ENCODE peak calls at places on chromosomes 7 and 10, in seven cellular contexts. One of them, this sample, is unnamed.

GRCh38 chr7:2713370-2713769 is 25.4 kb downstream of the AMZ1 start:
- DNase-seq in HCT116: no peak
- DNase-seq in H1: no peak
- DNase-seq in SK-N-SH: peak
- DNase-seq in GM12878: no peak
- DNase-seq in HepG2: no peak
- DNase-seq in K562: peak
- DNase-seq in this sample: no peak

GRCh38 chr10:126128581-126128980 is 232.2 kb downstream of the FANK1 start:
- DNase-seq in K562: no peak
- DNase-seq in SK-N-SH: no peak
- DNase-seq in GM12878: no peak
- DNase-seq in HepG2: no peak
- DNase-seq in H1: no peak
- DNase-seq in HCT116: no peak
- DNase-seq in this sample: no peak

GRCh38 chr7:43138710-43139601 is 26.5 kb downstream of the HECW1 start:
- DNase-seq in HepG2: no peak
- DNase-seq in HCT116: no peak
- DNase-seq in K562: no peak
- DNase-seq in SK-N-SH: no peak
- DNase-seq in H1: no peak
- DNase-seq in GM12878: no peak
- DNase-seq in this sample: no peak

GRCh38 chr7:144995495-144995894 is 159.6 kb upstream of the TPK1 start:
- DNase-seq in SK-N-SH: no peak
- DNase-seq in H1: no peak
- DNase-seq in HepG2: no peak
- DNase-seq in GM12878: no peak
- DNase-seq in HCT116: no peak
- DNase-seq in K562: no peak
- DNase-seq in this sample: no peak

GRCh38 chr10:110395350-110396283 is 90.9 kb upstream of the SMNDC1 start:
- DNase-seq in H1: no peak
- DNase-seq in HepG2: peak
- DNase-seq in SK-N-SH: no peak
- DNase-seq in HCT116: peak
- DNase-seq in GM12878: peak
- DNase-seq in K562: peak
- DNase-seq in this sample: peak

GRCh38 chr7:5395246-5395645 is 28.4 kb downstream of the TNRC18 start:
- DNase-seq in H1: no peak
- DNase-seq in GM12878: no peak
- DNase-seq in K562: no peak
- DNase-seq in HepG2: no peak
- DNase-seq in SK-N-SH: no peak
- DNase-seq in HCT116: no peak
- DNase-seq in this sample: no peak

GRCh38 chr7:24858108-24858977 is 101.1 kb upstream of the GSDME start:
- DNase-seq in H1: no peak
- DNase-seq in K562: no peak
- DNase-seq in SK-N-SH: no peak
- DNase-seq in HCT116: no peak
- DNase-seq in GM12878: no peak
- DNase-seq in HepG2: peak
- DNase-seq in this sample: peak

GRCh38 chr7:134435161-134435920 is 23.6 kb downstream of the AKR1B1 start:
- DNase-seq in HCT116: no peak
- DNase-seq in SK-N-SH: no peak
- DNase-seq in HepG2: no peak
- DNase-seq in GM12878: no peak
- DNase-seq in K562: no peak
- DNase-seq in H1: no peak
- DNase-seq in this sample: no peak

GRCh38 chr10:114239117-114239993 is at the start of gene VWA2:
- DNase-seq in SK-N-SH: no peak
- DNase-seq in HCT116: no peak
- DNase-seq in K562: no peak
- DNase-seq in H1: peak
- DNase-seq in HepG2: no peak
- DNase-seq in GM12878: no peak
- DNase-seq in this sample: peak

GRCh38 chr10:79269443-79269842 is 77.8 kb upstream of the PPIF start:
- DNase-seq in K562: no peak
- DNase-seq in HepG2: no peak
- DNase-seq in HCT116: no peak
- DNase-seq in GM12878: no peak
- DNase-seq in SK-N-SH: peak
- DNase-seq in H1: no peak
- DNase-seq in this sample: no peak

GRCh38 chr7:28266377-28266776 is 85.8 kb upstream of the JAZF1 start:
- DNase-seq in H1: no peak
- DNase-seq in HepG2: no peak
- DNase-seq in SK-N-SH: no peak
- DNase-seq in K562: no peak
- DNase-seq in GM12878: no peak
- DNase-seq in HCT116: no peak
- DNase-seq in this sample: no peak

GRCh38 chr10:25627606-25628005 is 306.4 kb upstream of the MYO3A start:
- DNase-seq in H1: no peak
- DNase-seq in HCT116: no peak
- DNase-seq in K562: no peak
- DNase-seq in HepG2: no peak
- DNase-seq in SK-N-SH: no peak
- DNase-seq in GM12878: no peak
- DNase-seq in this sample: no peak

GRCh38 chr10:60253490-60253889 is 136.2 kb downstream of the ANK3 start:
- DNase-seq in H1: no peak
- DNase-seq in GM12878: no peak
- DNase-seq in K562: no peak
- DNase-seq in HepG2: no peak
- DNase-seq in SK-N-SH: no peak
- DNase-seq in HCT116: no peak
- DNase-seq in this sample: no peak

GRCh38 chr10:33136271-33136670 is 178.2 kb upstream of the ITGB1 start:
- DNase-seq in K562: no peak
- DNase-seq in HCT116: no peak
- DNase-seq in HepG2: no peak
- DNase-seq in H1: no peak
- DNase-seq in SK-N-SH: no peak
- DNase-seq in GM12878: peak
- DNase-seq in this sample: no peak

GRCh38 chr10:47049056-47049851 is 138.0 kb downstream of the PTPN20 start:
- DNase-seq in HepG2: no peak
- DNase-seq in SK-N-SH: no peak
- DNase-seq in HCT116: no peak
- DNase-seq in K562: no peak
- DNase-seq in GM12878: no peak
- DNase-seq in H1: no peak
- DNase-seq in this sample: no peak

DNA sequence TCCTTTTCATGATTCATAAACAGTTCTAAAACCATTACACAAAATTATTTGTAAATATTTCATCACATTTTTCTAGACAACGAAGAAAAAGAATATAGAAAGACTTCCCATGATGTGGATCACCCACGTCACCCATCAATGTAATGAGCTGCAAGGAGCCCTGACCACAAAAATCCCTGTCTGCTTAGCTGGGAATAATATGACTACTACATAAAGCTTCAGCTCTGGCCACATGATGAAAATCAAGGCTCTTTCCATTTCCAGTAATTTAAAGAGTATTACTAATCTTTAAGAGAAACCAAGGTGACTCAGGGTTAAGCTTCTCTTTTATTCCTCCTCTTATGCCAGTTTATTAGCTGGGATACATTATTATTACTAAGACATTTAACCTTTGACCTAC is 180.8 kb upstream of the CACNA2D1 start:
- DNase-seq in SK-N-SH: no peak
- DNase-seq in H1: no peak
- DNase-seq in HepG2: no peak
- DNase-seq in K562: no peak
- DNase-seq in HCT116: no peak
- DNase-seq in GM12878: no peak
- DNase-seq in this sample: no peak
- TF ChIP-seq JUND in SK-N-SH: peak
- TF ChIP-seq JUND in H1: no peak
- TF ChIP-seq JUND in HepG2: no peak
- TF ChIP-seq JUND in K562: no peak
- TF ChIP-seq JUND in HCT116: no peak
- TF ChIP-seq JUND in GM12878: no peak
- TF ChIP-seq JUND in this sample: no peak

GRCh38 chr7:103991406-103991805 is 1.9 kb upstream of the RELN start:
- DNase-seq in HepG2: no peak
- DNase-seq in K562: no peak
- DNase-seq in HCT116: no peak
- DNase-seq in SK-N-SH: no peak
- DNase-seq in GM12878: no peak
- DNase-seq in H1: no peak
- DNase-seq in this sample: no peak

GRCh38 chr7:103988468-103989199 is 824 bp downstream of the RELN start:
- DNase-seq in HCT116: no peak
- DNase-seq in K562: no peak
- DNase-seq in SK-N-SH: peak
- DNase-seq in H1: no peak
- DNase-seq in HepG2: peak
- DNase-seq in GM12878: no peak
- DNase-seq in this sample: no peak

GRCh38 chr7:103989200-103989784 is at the start of gene RELN:
- DNase-seq in HepG2: peak
- DNase-seq in GM12878: no peak
- DNase-seq in SK-N-SH: peak
- DNase-seq in HCT116: no peak
- DNase-seq in H1: peak
- DNase-seq in K562: peak
- DNase-seq in this sample: no peak

GRCh38 chr7:103990991-103991390 is 1.5 kb upstream of the RELN start:
- DNase-seq in GM12878: no peak
- DNase-seq in HepG2: peak
- DNase-seq in HCT116: no peak
- DNase-seq in SK-N-SH: peak
- DNase-seq in K562: no peak
- DNase-seq in H1: no peak
- DNase-seq in this sample: no peak

GRCh38 chr7:103989785-103990775 is 622 bp upstream of the RELN start:
- DNase-seq in K562: peak
- DNase-seq in HCT116: no peak
- DNase-seq in HepG2: peak
- DNase-seq in H1: peak
- DNase-seq in SK-N-SH: peak
- DNase-seq in GM12878: no peak
- DNase-seq in this sample: no peak
- TF ChIP-seq JUND in K562: no peak
- TF ChIP-seq JUND in HCT116: no peak
- TF ChIP-seq JUND in HepG2: no peak
- TF ChIP-seq JUND in H1: no peak
- TF ChIP-seq JUND in SK-N-SH: no peak
- TF ChIP-seq JUND in GM12878: no peak
- TF ChIP-seq JUND in this sample: no peak

GRCh38 chr7:41060796-41061195 is 642.1 kb downstream of the INHBA start:
- DNase-seq in K562: no peak
- DNase-seq in SK-N-SH: no peak
- DNase-seq in GM12878: no peak
- DNase-seq in H1: no peak
- DNase-seq in HCT116: no peak
- DNase-seq in HepG2: no peak
- DNase-seq in this sample: no peak

GRCh38 chr7:41054960-41055700 is 647.8 kb downstream of the INHBA start:
- DNase-seq in K562: no peak
- DNase-seq in HCT116: no peak
- DNase-seq in H1: peak
- DNase-seq in HepG2: no peak
- DNase-seq in GM12878: no peak
- DNase-seq in SK-N-SH: no peak
- DNase-seq in this sample: peak

GRCh38 chr7:41053830-41054229 is 649.1 kb downstream of the INHBA start:
- DNase-seq in SK-N-SH: no peak
- DNase-seq in HepG2: no peak
- DNase-seq in GM12878: no peak
- DNase-seq in K562: no peak
- DNase-seq in HCT116: no peak
- DNase-seq in H1: no peak
- DNase-seq in this sample: no peak

GRCh38 chr7:41059796-41060195 is 643.1 kb downstream of the INHBA start:
- DNase-seq in K562: no peak
- DNase-seq in HCT116: no peak
- DNase-seq in H1: no peak
- DNase-seq in SK-N-SH: no peak
- DNase-seq in GM12878: no peak
- DNase-seq in HepG2: no peak
- DNase-seq in this sample: no peak

DNA sequence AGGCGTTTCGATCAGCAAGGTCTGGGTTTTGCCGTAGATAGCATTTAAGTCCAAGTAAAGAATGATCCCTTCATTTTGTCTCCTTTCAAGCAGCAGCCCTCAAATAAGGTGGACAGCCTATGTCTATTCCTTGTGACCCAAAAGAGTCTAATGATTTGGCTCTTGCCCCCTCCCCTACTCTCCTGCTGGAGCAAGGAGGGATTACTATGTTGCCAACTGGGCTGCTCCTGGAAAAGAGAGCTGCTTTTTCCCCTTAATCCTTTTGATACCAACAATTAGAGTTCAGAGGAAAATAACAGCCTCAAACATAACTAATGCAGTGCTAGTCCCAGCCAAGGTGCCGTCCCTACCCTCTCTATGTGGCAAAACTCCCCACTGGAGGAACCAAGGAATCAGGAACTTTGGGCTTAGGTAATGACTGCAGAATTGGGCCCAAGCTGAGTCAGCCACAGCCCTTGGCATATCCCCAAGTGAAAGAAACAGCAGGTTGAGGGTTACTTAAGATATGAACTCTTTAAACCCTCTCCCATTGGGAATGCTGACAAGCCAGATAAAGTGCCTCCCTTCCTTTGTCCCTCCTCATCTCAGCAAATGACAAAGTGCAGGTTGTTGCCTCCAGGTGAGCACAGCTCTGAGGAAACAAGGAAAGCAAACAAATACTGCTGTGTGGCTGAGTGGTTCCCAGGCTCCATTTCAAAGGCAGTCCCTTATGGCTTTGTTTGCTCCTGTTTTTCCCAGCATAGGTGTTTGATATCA is 643.7 kb downstream of the INHBA start:
- DNase-seq in K562: no peak
- DNase-seq in H1: peak
- DNase-seq in GM12878: no peak
- DNase-seq in SK-N-SH: no peak
- DNase-seq in HepG2: no peak
- DNase-seq in HCT116: no peak
- DNase-seq in this sample: no peak
- TF ChIP-seq JUND in K562: no peak
- TF ChIP-seq JUND in H1: peak
- TF ChIP-seq JUND in GM12878: no peak
- TF ChIP-seq JUND in SK-N-SH: no peak
- TF ChIP-seq JUND in HepG2: no peak
- TF ChIP-seq JUND in HCT116: no peak
- TF ChIP-seq JUND in this sample: no peak

DNA sequence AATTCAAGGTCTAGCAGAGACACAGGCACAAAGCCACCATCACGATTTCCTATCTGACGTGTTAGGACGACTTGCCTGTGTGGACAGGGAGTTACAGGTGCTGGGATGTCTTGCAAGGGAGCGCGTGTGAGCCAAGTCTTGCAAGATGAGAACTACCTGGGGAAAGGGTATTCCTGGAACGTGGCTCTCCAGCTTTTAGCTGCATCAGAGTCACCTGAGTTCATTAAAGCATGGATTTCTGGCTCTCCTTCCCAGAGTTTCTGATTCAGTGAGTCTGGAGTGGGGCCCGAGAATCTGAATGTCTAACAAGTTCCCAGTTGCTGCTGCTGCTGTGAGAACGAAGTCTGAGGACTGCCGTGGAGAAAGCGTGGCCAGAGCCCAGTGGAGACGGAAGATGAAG is 30.0 kb upstream of the RNF32 start:
- DNase-seq in H1: no peak
- DNase-seq in HCT116: no peak
- DNase-seq in GM12878: no peak
- DNase-seq in SK-N-SH: no peak
- DNase-seq in K562: no peak
- DNase-seq in HepG2: no peak
- DNase-seq in this sample: no peak
- TF ChIP-seq JUND in H1: no peak
- TF ChIP-seq JUND in HCT116: no peak
- TF ChIP-seq JUND in GM12878: no peak
- TF ChIP-seq JUND in SK-N-SH: no peak
- TF ChIP-seq JUND in K562: no peak
- TF ChIP-seq JUND in HepG2: no peak
- TF ChIP-seq JUND in this sample: no peak